ENCODE peak calls at places on chromosomes 11 and 22, in six cellular contexts. L is spleen, S is IMR-90, N is left ventricle myocardium inferior, R is endothelial cell of umbilical vein, D is heart left ventricle. M is an unnamed sample.

GRCh38 chr11:110928373-110928772 is 216.1 kb upstream of the ARHGAP20 start:
- DNase-seq in L (no peak), S (no peak), N (no peak), R (no peak), D (no peak), M (no peak)

GRCh38 chr11:11973361-11973800 is 35.0 kb downstream of the DKK3 start:
- DNase-seq in L (no peak), S (peak), N (peak), R (peak), D (peak), M (no peak)

GRCh38 chr11:11975201-11976092 is 33.0 kb downstream of the DKK3 start:
- DNase-seq in L (no peak), S (no peak), N (no peak), R (no peak), D (no peak), M (no peak)

GRCh38 chr22:29787371-29787980 is 20.3 kb downstream of the UQCR10 start:
- DNase-seq in L (no peak), S (no peak), N (no peak), R (no peak), D (no peak), M (no peak)

GRCh38 chr11:42812408-42812807 is 499.4 kb upstream of the API5 start:
- DNase-seq in L (no peak), S (no peak), N (no peak), R (no peak), D (no peak), M (no peak)

GRCh38 chr22:30424471-30425326 is 869 bp upstream of the MTFP1 start:
- DNase-seq in L (no peak), S (peak), N (no peak), R (no peak), D (no peak), M (peak)

GRCh38 chr11:120622189-120622912 is 110.8 kb downstream of the GRIK4 start:
- DNase-seq in L (no peak), S (no peak), N (peak), R (no peak), D (peak), M (peak)

GRCh38 chr11:111797145-111797581 is 31.0 kb upstream of the PPP2R1B start:
- DNase-seq in L (no peak), S (peak), N (no peak), R (peak), D (no peak), M (peak)

GRCh38 chr22:38455530-38456271 is 702 bp upstream of the KCNJ4 start:
- DNase-seq in L (no peak), S (peak), N (no peak), R (no peak), D (peak), M (peak)

GRCh38 chr11:452916-453527 is 2.9 kb downstream of the PTDSS2 start:
- DNase-seq in L (peak), S (no peak), N (no peak), R (no peak), D (no peak), M (no peak)

GRCh38 chr11:100923555-100923954 is 206.1 kb downstream of the PGR start:
- DNase-seq in L (no peak), S (peak), N (no peak), R (no peak), D (no peak), M (no peak)

GRCh38 chr22:25514436-25514835 is 50.0 kb upstream of the GRK3 start:
- DNase-seq in L (no peak), S (peak), N (no peak), R (no peak), D (no peak), M (no peak)

GRCh38 chr22:25623310-25623734 is 58.8 kb downstream of the GRK3 start:
- DNase-seq in L (no peak), S (no peak), N (no peak), R (no peak), D (no peak), M (peak)

GRCh38 chr11:72676874-72677341 is 2.7 kb upstream of the PDE2A start:
- DNase-seq in L (peak), S (peak), N (peak), R (peak), D (peak), M (peak)

GRCh38 chr11:14358729-14359439 is at the start of gene RRAS2:
- DNase-seq in L (peak), S (peak), N (peak), R (peak), D (peak), M (peak)

GRCh38 chr11:82734120-82734479 is 436 bp upstream of the FAM181B start:
- DNase-seq in L (no peak), S (no peak), N (no peak), R (no peak), D (no peak), M (no peak)

GRCh38 chr22:31179345-31179744 is 19.4 kb downstream of the RNF185 start:
- DNase-seq in L (no peak), S (peak), N (no peak), R (no peak), D (no peak), M (no peak)

GRCh38 chr22:46542011-46542985 is 4.9 kb upstream of the CELSR1 start:
- DNase-seq in L (peak), S (peak), N (peak), R (peak), D (peak), M (peak)

GRCh38 chr11:77188323-77188911 is 60.4 kb downstream of the MYO7A start:
- DNase-seq in L (peak), S (peak), N (peak), R (peak), D (peak), M (peak)

GRCh38 chr22:32558681-32559355 is 84.2 kb downstream of the FBXO7 start:
- DNase-seq in L (no peak), S (peak), N (peak), R (no peak), D (peak), M (no peak)

GRCh38 chr11:44301856-44302231 is 8.1 kb downstream of the ALX4 start:
- DNase-seq in L (no peak), S (no peak), N (no peak), R (no peak), D (no peak), M (no peak)

GRCh38 chr11:122071680-122072321 is 44.2 kb downstream of the BLID start:
- DNase-seq in L (no peak), S (no peak), N (no peak), R (no peak), D (no peak), M (no peak)

GRCh38 chr22:44667829-44668189 is 34.2 kb upstream of the PRR5 start:
- DNase-seq in L (no peak), S (no peak), N (no peak), R (no peak), D (no peak), M (no peak)

GRCh38 chr11:12243511-12243910 is 133.1 kb downstream of the MICAL2 start:
- DNase-seq in L (no peak), S (no peak), N (no peak), R (no peak), D (no peak), M (no peak)

GRCh38 chr11:12706531-12707499 is 32.6 kb downstream of the TEAD1 start:
- DNase-seq in L (no peak), S (no peak), N (peak), R (peak), D (peak), M (peak)

GRCh38 chr22:27730649-27731433 is 70.7 kb downstream of the MN1 start:
- DNase-seq in L (no peak), S (no peak), N (no peak), R (no peak), D (no peak), M (no peak)

GRCh38 chr11:13760115-13760514 is 91.6 kb downstream of the FAR1 start:
- DNase-seq in L (no peak), S (peak), N (no peak), R (no peak), D (no peak), M (no peak)

GRCh38 chr11:94776351-94777321 is 8.5 kb downstream of the AMOTL1 start:
- DNase-seq in L (no peak), S (peak), N (no peak), R (peak), D (peak), M (no peak)

GRCh38 chr11:61773826-61774225 is 18.6 kb downstream of the TMEM258 start:
- DNase-seq in L (no peak), S (no peak), N (no peak), R (no peak), D (no peak), M (no peak)

GRCh38 chr11:108092134-108092533 is 29.2 kb upstream of the ACAT1 start:
- DNase-seq in L (no peak), S (no peak), N (no peak), R (no peak), D (no peak), M (no peak)

GRCh38 chr11:10350341-10350740 is 45.5 kb downstream of the ADM start:
- DNase-seq in L (no peak), S (peak), N (no peak), R (no peak), D (no peak), M (no peak)

GRCh38 chr11:108223449-108224149 is 732 bp downstream of the ATM start:
- DNase-seq in L (no peak), S (peak), N (no peak), R (no peak), D (no peak), M (peak)

GRCh38 chr22:20591660-20592310 is 84.4 kb downstream of the MED15 start:
- DNase-seq in L (peak), S (peak), N (no peak), R (no peak), D (no peak), M (no peak)

GRCh38 chr11:73659961-73660360 is 13.6 kb downstream of the PLEKHB1 start:
- DNase-seq in L (no peak), S (no peak), N (no peak), R (no peak), D (no peak), M (no peak)

GRCh38 chr11:83272627-83273026 is 13.5 kb downstream of the CCDC90B start:
- DNase-seq in L (no peak), S (peak), N (no peak), R (no peak), D (no peak), M (no peak)

GRCh38 chr11:78030429-78031325 is 7.6 kb upstream of the KCTD14 start:
- DNase-seq in L (no peak), S (peak), N (peak), R (peak), D (peak), M (no peak)

GRCh38 chr11:130223291-130223971 is 63.8 kb downstream of the ST14 start:
- DNase-seq in L (no peak), S (no peak), N (no peak), R (no peak), D (no peak), M (no peak)

GRCh38 chr22:27574651-27575050 is 226.9 kb downstream of the MN1 start:
- DNase-seq in L (no peak), S (no peak), N (no peak), R (no peak), D (no peak), M (no peak)

GRCh38 chr22:36329217-36330078 is 58.3 kb downstream of the MYH9 start:
- DNase-seq in L (peak), S (peak), N (peak), R (peak), D (peak), M (peak)
- H3K4me3 ChIP-seq in L (peak), S (no peak), N (peak), R (no peak), D (no peak), M (peak)

GRCh38 chr22:48968201-48968959 is 859.3 kb downstream of the BRD1 start:
- DNase-seq in L (peak), S (no peak), N (peak), R (no peak), D (no peak), M (no peak)
- TF ChIP-seq CTCF in L (no peak), S (no peak), N (no peak), R (no peak), D (no peak), M (no peak)

DNA sequence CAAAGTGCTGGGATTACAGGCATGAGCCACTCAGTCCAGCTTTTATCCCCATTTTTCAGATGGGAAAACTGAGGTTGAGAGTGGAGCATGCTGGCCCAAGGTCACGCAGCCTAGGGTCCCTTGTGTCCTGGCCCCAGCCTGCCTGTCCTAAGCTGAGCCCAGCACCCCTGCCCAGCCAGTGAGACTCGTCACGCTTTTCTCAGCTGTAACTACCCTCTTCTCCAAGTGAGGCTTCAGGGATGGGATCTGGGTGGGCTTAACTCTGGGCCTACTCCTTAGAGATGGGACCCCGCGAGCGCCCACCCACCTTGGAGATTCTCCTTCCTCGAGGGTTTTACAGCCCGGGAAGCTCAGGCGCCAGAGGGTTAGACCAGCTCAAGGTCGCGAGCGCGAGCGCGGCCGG is 390 bp upstream of the TMEM151A start:
- DNase-seq in L (no peak), S (no peak), N (no peak), R (no peak), D (no peak), M (no peak)
- H3K4me3 ChIP-seq in L (peak), S (no peak), N (peak), R (no peak), D (no peak), M (no peak)

GRCh38 chr22:39546064-39546365 is 13.5 kb upstream of the RPS19BP1 start:
- DNase-seq in L (no peak), S (no peak), N (no peak), R (no peak), D (no peak), M (no peak)

GRCh38 chr22:39547587-39547947 is 15.0 kb upstream of the RPS19BP1 start:
- DNase-seq in L (no peak), S (no peak), N (no peak), R (no peak), D (no peak), M (no peak)

GRCh38 chr22:39545310-39546063 is 12.9 kb upstream of the RPS19BP1 start:
- DNase-seq in L (no peak), S (no peak), N (no peak), R (peak), D (no peak), M (peak)

GRCh38 chr22:39546889-39547586 is 14.5 kb upstream of the RPS19BP1 start:
- DNase-seq in L (no peak), S (peak), N (no peak), R (no peak), D (no peak), M (no peak)

DNA sequence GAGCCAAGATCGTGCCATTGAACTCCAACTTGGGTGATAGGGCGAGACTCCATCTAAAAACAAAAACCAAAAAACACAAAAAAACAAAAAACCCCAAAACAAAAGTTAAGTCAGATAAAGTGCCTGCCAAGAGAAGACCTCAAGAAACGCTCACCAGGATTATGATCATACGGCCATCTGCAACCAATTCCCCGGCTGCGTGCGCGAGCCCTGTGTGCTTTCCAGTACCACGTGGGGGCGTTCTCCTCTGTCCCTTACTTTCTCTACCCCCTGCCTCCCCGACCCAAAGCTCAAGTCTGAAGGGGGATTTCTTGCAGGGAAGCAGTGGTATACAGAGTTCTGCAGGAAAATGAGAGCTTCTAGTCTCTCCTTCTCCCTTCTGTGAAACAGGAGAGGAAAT is 10.5 kb upstream of the RPS19BP1 start:
- DNase-seq in L (no peak), S (peak), N (no peak), R (no peak), D (no peak), M (peak)
- TF ChIP-seq CTCF in L (no peak), S (peak), N (peak), R (peak), D (no peak), M (peak)